ENCODE peak calls at places on chromosomes 11 and 22, in four cellular contexts. X, L, S and T are unnamed samples.
A peak's percentile ranks its signal among the peaks of the same experiment; 100 is the strongest.

GRCh38 chr11:62033191-62034044 is 66.0 kb upstream of the FTH1 start:
- DNase-seq in X (no peak), L (no peak), S (no peak), T (no peak)

GRCh38 chr11:69823641-69824285 is 4.5 kb upstream of the FGF3 start:
- DNase-seq in X (no peak), L (no peak), S (no peak), T (no peak)

GRCh38 chr11:18677560-18677959 is 21.0 kb upstream of the TMEM86A start:
- DNase-seq in X (no peak), L (no peak), S (no peak), T (no peak)

GRCh38 chr11:132935383-132935782 is 596.9 kb downstream of the OPCML start:
- DNase-seq in X (no peak), L (no peak), S (no peak), T (no peak)

GRCh38 chr11:129408865-129409444 is 33.3 kb downstream of the BARX2 start:
- DNase-seq in X (no peak), L (no peak), S (no peak), T (no peak)

GRCh38 chr22:36349726-36350125 is 38.0 kb downstream of the MYH9 start:
- DNase-seq in X (no peak), L (no peak), S (no peak), T (no peak)

GRCh38 chr11:34926831-34927132 is 10.4 kb downstream of the PDHX start:
- DNase-seq in X (peak; percentile 64), L (no peak), S (no peak), T (no peak)

GRCh38 chr22:37634505-37635002 is 4.9 kb upstream of the SH3BP1 start:
- DNase-seq in X (no peak), L (no peak), S (no peak), T (no peak)

GRCh38 chr11:129208863-129209262 is 16.7 kb upstream of the ARHGAP32 start:
- DNase-seq in X (no peak), L (no peak), S (no peak), T (no peak)

GRCh38 chr22:39244496-39245129 is at the start of gene PDGFB:
- DNase-seq in X (no peak), L (no peak), S (peak; percentile 57), T (no peak)

GRCh38 chr22:20503816-20504215 is 3.6 kb upstream of the MED15 start:
- DNase-seq in X (no peak), L (no peak), S (no peak), T (no peak)

GRCh38 chr22:48736593-48737460 is 1090.8 kb downstream of the BRD1 start:
- DNase-seq in X (no peak), L (no peak), S (no peak), T (no peak)

GRCh38 chr11:100528872-100529416 is 158.1 kb upstream of the ARHGAP42 start:
- DNase-seq in X (no peak), L (no peak), S (no peak), T (no peak)

GRCh38 chr11:73625690-73626318 is 20.6 kb upstream of the PLEKHB1 start:
- DNase-seq in X (peak; percentile 65), L (peak; percentile 79), S (peak; percentile 81), T (peak; percentile 33)

GRCh38 chr22:30116362-30117117 is 36.3 kb downstream of the HORMAD2 start:
- DNase-seq in X (peak; percentile 45), L (no peak), S (peak; percentile 26), T (peak; percentile 6)

GRCh38 chr11:18836415-18836814 is 44.8 kb upstream of the PTPN5 start:
- DNase-seq in X (no peak), L (no peak), S (peak; percentile 60), T (no peak)

GRCh38 chr22:26770624-26771023 is 113.2 kb downstream of the MIAT start:
- DNase-seq in X (peak; percentile 8), L (no peak), S (no peak), T (no peak)

GRCh38 chr22:49140921-49141680 is 686.6 kb downstream of the BRD1 start:
- DNase-seq in X (no peak), L (no peak), S (peak; percentile 29), T (no peak)

GRCh38 chr11:117026593-117027330 is 71.5 kb downstream of the SIK3 start:
- DNase-seq in X (peak; percentile 90), L (no peak), S (no peak), T (peak; percentile 62)

GRCh38 chr22:49021926-49022815 is 805.5 kb downstream of the BRD1 start:
- DNase-seq in X (no peak), L (no peak), S (no peak), T (no peak)

GRCh38 chr11:34633990-34634725 is 13.3 kb downstream of the EHF start:
- DNase-seq in X (peak; percentile 65), L (peak; percentile 25), S (no peak), T (no peak)

GRCh38 chr11:130737041-130737830 is 179.0 kb downstream of the SNX19 start:
- DNase-seq in X (no peak), L (no peak), S (no peak), T (no peak)

GRCh38 chr11:102666331-102666957 is 39.1 kb downstream of the MMP27 start:
- DNase-seq in X (peak; percentile 70), L (peak; percentile 52), S (peak; percentile 66), T (peak; percentile 29)

GRCh38 chr11:73982990-73983763 is 534 bp upstream of the UCP2 start:
- DNase-seq in X (peak; percentile 86), L (peak; percentile 97), S (peak; percentile 93), T (peak; percentile 53)

GRCh38 chr22:47839586-47840245 is 1077.3 kb downstream of the TBC1D22A start:
- DNase-seq in X (peak; percentile 6), L (no peak), S (no peak), T (no peak)

GRCh38 chr11:68215087-68215445 is 2.0 kb upstream of the KMT5B start:
- DNase-seq in X (no peak), L (peak; percentile 41), S (no peak), T (no peak)

GRCh38 chr11:32173977-32174376 is 83.1 kb downstream of the RCN1 start:
- DNase-seq in X (no peak), L (no peak), S (no peak), T (no peak)

GRCh38 chr11:63610604-63611394 is 3.4 kb downstream of the PLAAT3 start:
- DNase-seq in X (no peak), L (no peak), S (peak; percentile 65), T (no peak)

GRCh38 chr22:23397008-23397617 is 183.0 kb downstream of the IGLL1 start:
- DNase-seq in X (no peak), L (no peak), S (no peak), T (no peak)

GRCh38 chr11:133968300-133968699 is 11.5 kb upstream of the IGSF9B start:
- DNase-seq in X (no peak), L (no peak), S (peak; percentile 84), T (no peak)

GRCh38 chr11:57407010-57407409 is 16.6 kb upstream of the PRG2 start:
- DNase-seq in X (no peak), L (no peak), S (no peak), T (no peak)

GRCh38 chr11:65588199-65589054 is 7.2 kb downstream of the KCNK7 start:
- DNase-seq in X (peak; percentile 52), L (peak; percentile 97), S (peak; percentile 76), T (no peak)

GRCh38 chr11:86014221-86014620 is 54.7 kb downstream of the PICALM start:
- DNase-seq in X (no peak), L (no peak), S (no peak), T (no peak)

GRCh38 chr11:59759900-59760299 is 4.7 kb downstream of the STX3 start:
- DNase-seq in X (no peak), L (no peak), S (no peak), T (no peak)

GRCh38 chr11:9604134-9604533 is 30.7 kb downstream of the WEE1 start:
- DNase-seq in X (no peak), L (no peak), S (no peak), T (no peak)

GRCh38 chr11:106021967-106022794 is at the start of gene MSANTD4:
- DNase-seq in X (peak; percentile 100), L (peak; percentile 93), S (peak; percentile 99), T (peak; percentile 99)